ENCODE peak calls at places on chromosomes 12 and 14, in four cellular contexts. I is spleen, F is suprapubic skin, X is upper lobe of left lung. S is an unnamed sample.

GRCh38 chr12:67630373-67631088 is 18.0 kb upstream of the DYRK2 start:
- DNase-seq in I (peak; percentile 95), F (no peak), X (no peak), S (no peak)

GRCh38 chr12:48978741-48979601 is 849 bp downstream of the WNT1 start:
- DNase-seq in X (no peak), F (no peak), I (no peak), S (no peak)

GRCh38 chr12:57724936-57725740 is 13.4 kb downstream of the AGAP2 start:
- DNase-seq in I (no peak), F (no peak), X (no peak), S (peak; percentile 43)

GRCh38 chr12:64265839-64266238 is 43.7 kb upstream of the KICS2 start:
- DNase-seq in F (no peak), X (no peak), I (no peak), S (no peak)

GRCh38 chr12:58529114-58529665 is 391.1 kb downstream of the LRIG3 start:
- DNase-seq in I (no peak), F (no peak), X (no peak), S (no peak)

GRCh38 chr12:13205809-13206559 is 9.5 kb downstream of the EMP1 start:
- DNase-seq in I (no peak), X (no peak), F (no peak), S (no peak)

GRCh38 chr12:79690156-79690605 is 583 bp downstream of the PAWR start:
- DNase-seq in I (peak; percentile 85), X (no peak), F (peak; percentile 69), S (no peak)

GRCh38 chr12:107645630-107646333 is 39.8 kb upstream of the PWP1 start:
- DNase-seq in X (peak; percentile 41), I (no peak), F (no peak), S (no peak)

GRCh38 chr14:78848234-78848820 is 678.2 kb downstream of the NRXN3 start:
- DNase-seq in X (no peak), I (no peak), F (no peak), S (no peak)

GRCh38 chr12:3896851-3897351 is 23.7 kb upstream of the PARP11 start:
- DNase-seq in X (no peak), F (no peak), I (no peak), S (no peak)

DNA sequence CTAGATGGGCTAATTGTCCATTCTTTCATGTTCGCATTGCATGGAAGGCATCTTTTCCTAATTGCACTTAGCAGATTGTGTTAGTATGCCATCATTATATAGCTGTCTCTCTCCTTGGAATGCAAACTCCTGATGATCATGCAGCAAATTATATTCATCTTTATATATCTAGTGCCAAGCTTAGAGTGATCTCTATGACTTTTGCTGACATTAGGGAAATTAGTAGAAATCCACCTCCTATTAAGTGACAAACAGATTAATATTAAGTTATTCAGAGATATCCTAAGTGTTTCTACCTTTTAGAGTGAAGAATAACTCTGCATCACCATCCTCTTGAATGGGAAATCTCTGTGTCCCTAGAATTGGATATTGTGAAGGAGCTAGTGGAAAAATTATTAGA is 185.6 kb downstream of the FOXG1 start:
- DNase-seq in X (no peak), F (no peak), I (no peak), S (no peak)
- TF ChIP-seq POLR2AphosphoS5 in X (no peak), F (no peak), I (no peak), S (no peak)

DNA sequence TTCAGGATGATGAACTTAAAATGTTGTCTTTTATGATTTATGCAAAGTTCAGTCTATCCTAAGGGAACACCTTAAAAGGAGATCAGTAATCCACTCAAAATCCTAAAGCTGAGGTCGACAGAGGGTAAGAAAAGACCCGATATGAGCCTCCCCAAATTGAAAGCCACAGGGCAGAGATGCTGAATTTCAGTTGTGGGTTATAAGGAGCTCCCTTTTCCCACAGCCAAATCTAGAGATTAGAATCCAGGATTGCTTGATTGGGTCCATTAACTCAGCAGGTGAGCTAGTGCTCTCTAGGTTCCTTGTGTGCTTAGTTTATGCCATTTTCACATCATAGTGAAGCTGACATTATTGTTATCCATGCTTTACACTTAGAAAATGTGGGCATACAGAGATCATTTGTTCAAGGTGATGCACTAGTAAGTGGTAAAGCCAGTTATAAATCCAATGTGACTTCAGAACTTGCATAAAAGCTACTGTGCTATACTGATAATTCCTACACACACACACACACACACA is 417.5 kb downstream of the TMEM117 start:
- DNase-seq in I (no peak), X (no peak), F (no peak), S (no peak)
- H3K27me3 ChIP-seq in I (no peaks in the 10 kb centered on the region), X (no peaks in the 10 kb centered on the region), F (no peaks in the 10 kb centered on the region), S (no peaks in the 10 kb centered on the region)

DNA sequence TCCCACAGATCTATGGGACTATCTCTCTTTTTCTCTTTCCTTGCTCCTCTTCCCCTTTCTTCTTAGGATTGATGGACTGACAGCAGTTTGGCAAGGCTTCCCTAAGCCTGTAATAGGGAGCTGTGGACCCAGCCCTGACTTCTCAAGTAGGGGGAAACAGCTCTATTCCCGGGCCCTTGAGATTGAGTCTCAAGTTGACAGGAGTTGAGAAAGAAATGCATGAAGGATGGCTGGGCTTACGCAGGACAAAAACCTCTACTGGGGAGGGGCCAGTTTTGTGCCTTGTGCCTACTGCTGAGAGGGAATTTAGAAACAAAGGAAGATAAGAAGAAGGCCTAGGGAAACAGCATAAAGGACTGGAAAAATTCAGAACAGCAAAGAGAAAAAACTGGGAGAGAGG is 60.3 kb downstream of the SMUG1 start:
- DNase-seq in F (no peak), X (no peak), I (peak; percentile 6), S (peak; percentile 75)
- TF ChIP-seq POLR2AphosphoS5 in F (no peak), X (no peak), I (no peak), S (no peak)

DNA sequence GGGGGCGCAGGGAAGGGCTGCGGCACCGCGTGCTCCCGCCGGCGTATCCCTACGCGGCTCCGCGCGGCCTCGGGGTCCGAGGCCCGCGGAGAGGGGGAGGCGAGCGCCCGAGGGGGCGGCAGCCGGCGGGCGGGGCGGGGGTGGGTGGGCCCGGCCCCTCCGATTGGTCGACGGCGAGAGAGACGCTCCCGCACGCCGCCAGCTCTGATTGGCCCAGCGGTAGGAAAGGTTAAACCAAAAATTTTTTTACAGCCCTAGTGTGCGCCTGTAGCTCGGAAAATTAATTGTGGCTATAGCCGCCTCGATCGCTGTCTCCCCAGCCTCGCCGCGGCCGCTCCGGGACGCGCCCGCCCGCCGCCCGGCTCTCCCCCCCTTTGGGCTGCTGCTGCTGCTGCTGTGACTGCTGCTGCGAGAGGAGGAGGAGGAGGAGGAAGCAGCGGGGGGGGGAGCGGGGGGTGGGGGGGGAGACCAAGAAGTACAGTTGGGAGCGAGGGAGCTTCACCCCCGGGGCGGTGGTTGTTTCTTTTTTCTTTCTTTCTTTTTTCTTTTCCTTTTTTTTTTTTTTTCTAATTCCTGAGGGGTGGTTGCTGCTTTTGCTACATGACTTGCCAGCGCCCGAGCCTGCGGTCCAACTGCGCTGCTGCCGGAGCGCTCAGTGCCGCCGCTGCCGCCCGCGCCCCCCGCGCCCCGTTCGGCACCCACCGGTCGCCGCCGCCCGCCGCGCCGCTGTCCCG is at the start of gene FOXG1:
- DNase-seq in X (peak; percentile 79), F (no peak), I (no peak), S (no peak)
- H3K27me3 ChIP-seq in X (peaks cover 48% of the 10 kb centered on the region), F (peaks cover 100% of the 10 kb centered on the region), I (peaks cover 97% of the 10 kb centered on the region), S (peaks cover 22% of the 10 kb centered on the region)

DNA sequence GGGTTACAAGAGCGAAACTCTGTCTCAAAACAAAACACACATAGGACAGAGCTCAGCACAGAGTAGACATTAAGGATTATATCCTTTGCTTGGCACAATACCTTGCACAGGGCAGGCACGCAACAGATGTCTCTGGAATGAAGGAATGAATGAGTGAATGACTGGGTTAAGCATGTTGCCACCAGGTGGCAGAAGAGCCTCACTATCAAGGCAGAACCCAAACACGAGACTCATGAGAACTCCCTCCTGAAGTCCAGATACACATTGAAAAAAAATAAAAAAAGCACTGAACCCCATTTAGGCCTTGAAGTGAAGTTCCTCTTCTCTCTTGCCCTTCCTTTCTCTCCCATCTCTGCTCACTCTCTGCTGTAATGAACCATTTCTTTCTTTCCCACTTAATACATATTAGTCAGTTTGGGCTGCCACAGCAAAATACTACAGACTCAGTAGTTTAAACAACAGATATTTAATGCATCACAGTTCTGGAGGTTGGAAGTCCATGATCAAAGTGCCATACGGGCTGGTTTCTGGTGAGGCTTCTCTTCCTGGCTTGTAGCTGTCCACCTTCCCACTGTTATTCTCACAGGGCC is 26.6 kb upstream of the LTA4H start:
- DNase-seq in F (peak; percentile 76), I (peak; percentile 83), X (no peak), S (no peak)
- TF ChIP-seq POLR2AphosphoS5 in F (no peak), I (peak; percentile 55), X (no peak), S (no peak)

GRCh38 chr12:94244165-94245133 is 96.1 kb downstream of the PLXNC1 start:
- DNase-seq in I (peak; percentile 92), F (no peak), X (no peak), S (no peak)
- H3K27me3 ChIP-seq in I (no peaks in the 10 kb centered on the region), F (no peaks in the 10 kb centered on the region), X (no peaks in the 10 kb centered on the region), S (no peaks in the 10 kb centered on the region)

GRCh38 chr14:23009483-23009938 is 432 bp downstream of the C14orf93 start:
- DNase-seq in X (no peak), F (no peak), I (no peak), S (no peak)
- TF ChIP-seq POLR2AphosphoS5 in X (no peak), F (no peak), I (no peak), S (no peak)

GRCh38 chr14:99252443-99252939 is 19.5 kb downstream of the BCL11B start:
- DNase-seq in X (no peak), F (no peak), I (no peak), S (no peak)
- H3K27me3 ChIP-seq in X (peaks cover 3% of the 10 kb centered on the region), F (peaks cover 12% of the 10 kb centered on the region), I (peaks cover 54% of the 10 kb centered on the region), S (no peaks in the 10 kb centered on the region)

GRCh38 chr12:124497039-124497438 is 70.4 kb downstream of the NCOR2 start:
- DNase-seq in F (no peak), I (no peak), X (no peak), S (no peak)
- TF ChIP-seq POLR2AphosphoS5 in F (no peak), I (no peak), X (peak; percentile 83), S (no peak)